ENCODE peak calls at places on chromosome 17, in five cellular contexts. Q, M, V, S and P are unnamed samples.
A peak's percentile ranks its signal among the peaks of the same experiment; 100 is the strongest.

GRCh38 chr17:58337126-58337599 is 8.6 kb upstream of the TSPOAP1 start:
- DNase-seq in S (no peak), M (no peak), V (no peak), Q (peak; percentile 17), P (no peak)

GRCh38 chr17:71801301-71801700 is 319.5 kb upstream of the SOX9 start:
- DNase-seq in M (peak; percentile 80), Q (no peak), S (no peak), V (no peak), P (no peak)

GRCh38 chr17:62950067-62950466 is 16.0 kb upstream of the TANC2 start:
- DNase-seq in M (peak; percentile 69), V (peak; percentile 23), Q (no peak), S (no peak), P (peak; percentile 52)

GRCh38 chr17:50141750-50142119 is 8.7 kb downstream of the PPP1R9B start:
- DNase-seq in Q (no peak), V (no peak), S (no peak), M (no peak), P (no peak)

GRCh38 chr17:50686494-50687199 is 21.1 kb downstream of the ANKRD40 start:
- DNase-seq in V (no peak), Q (no peak), M (peak; percentile 90), S (peak; percentile 92), P (no peak)

GRCh38 chr17:16304832-16305231 is 48.4 kb downstream of the CENPV start:
- DNase-seq in Q (peak; percentile 72), S (no peak), V (peak; percentile 51), M (peak; percentile 31), P (no peak)

GRCh38 chr17:1206016-1206787 is 26.4 kb upstream of the ABR start:
- DNase-seq in S (no peak), M (no peak), V (no peak), Q (no peak), P (no peak)

GRCh38 chr17:36816214-36816613 is 121.1 kb upstream of the LHX1 start:
- DNase-seq in V (no peak), Q (no peak), S (no peak), M (no peak), P (no peak)

GRCh38 chr17:13465678-13466077 is 136.1 kb downstream of the HS3ST3A1 start:
- DNase-seq in Q (no peak), V (no peak), M (no peak), S (no peak), P (no peak)

GRCh38 chr17:33989357-33990148 is 265.5 kb upstream of the CCL2 start:
- DNase-seq in S (no peak), V (no peak), M (no peak), Q (no peak), P (no peak)

GRCh38 chr17:39750131-39751015 is 12.6 kb downstream of the GRB7 start:
- DNase-seq in Q (no peak), M (no peak), V (no peak), S (no peak), P (peak; percentile 20)

GRCh38 chr17:78159575-78160158 is 8.7 kb upstream of the SYNGR2 start:
- DNase-seq in Q (no peak), S (no peak), V (no peak), M (peak; percentile 53), P (peak; percentile 99)

GRCh38 chr17:50036455-50037320 is 19.2 kb upstream of the ITGA3 start:
- DNase-seq in Q (no peak), V (no peak), S (no peak), M (no peak), P (no peak)

GRCh38 chr17:32819035-32819434 is 57.9 kb downstream of the MYO1D start:
- DNase-seq in M (peak; percentile 70), Q (no peak), V (no peak), S (no peak), P (no peak)

GRCh38 chr17:37608369-37609169 is 649 bp downstream of the SYNRG start:
- DNase-seq in M (peak; percentile 60), Q (peak; percentile 81), V (peak; percentile 40), S (no peak), P (peak; percentile 20)

GRCh38 chr17:43880420-43880991 is 26.8 kb downstream of the MPP2 start:
- DNase-seq in V (peak; percentile 17), M (peak; percentile 30), S (peak; percentile 22), Q (peak; percentile 73), P (peak; percentile 25)

GRCh38 chr17:80117491-80118401 is 16.4 kb downstream of the GAA start:
- DNase-seq in M (no peak), S (no peak), V (no peak), Q (no peak), P (no peak)

GRCh38 chr17:40819528-40820125 is 2.8 kb downstream of the KRT10 start:
- DNase-seq in Q (no peak), M (peak; percentile 68), S (no peak), V (no peak), P (no peak)

DNA sequence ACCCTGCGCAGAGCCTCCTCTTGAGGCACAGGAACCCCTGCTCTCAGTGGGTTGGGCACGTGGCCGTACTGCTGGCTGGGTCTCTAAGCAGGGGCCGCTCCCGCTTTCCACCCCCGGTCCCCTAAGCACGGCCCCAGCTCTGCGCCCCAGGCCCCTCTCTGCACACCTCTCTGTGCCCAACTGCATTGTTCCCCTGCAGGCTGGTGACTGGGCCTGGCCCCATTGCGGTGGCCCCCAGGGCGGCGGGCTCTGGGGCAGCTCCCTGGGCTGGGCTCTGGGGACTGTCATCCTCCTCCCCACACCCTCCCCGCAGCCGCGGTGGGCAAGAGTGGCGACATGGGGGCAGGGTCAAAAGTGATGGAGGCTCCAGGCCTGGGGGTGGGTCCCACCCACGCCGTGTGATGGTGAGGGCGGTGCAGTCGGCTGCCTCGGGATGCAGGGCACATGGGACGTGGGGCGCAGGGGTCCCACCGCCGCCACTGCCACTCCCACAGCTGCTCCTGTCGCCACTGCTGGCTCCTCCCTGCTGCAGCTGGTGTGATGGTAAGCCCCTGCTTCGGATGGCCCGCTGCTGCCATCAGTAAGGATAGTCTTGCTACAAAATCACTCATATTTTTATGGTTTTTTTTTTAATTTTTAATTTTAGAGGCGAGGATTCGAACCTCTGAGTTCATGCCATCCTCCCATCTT is 15.2 kb upstream of the ITGB3 start:
- DNase-seq in Q (no peak), V (no peak), S (no peak), M (no peak), P (no peak)
- TF ChIP-seq EZH2 in Q (no peak), V (no peak), S (no peak), M (no peak), P (no peak)

GRCh38 chr17:41835800-41836549 is at the start of gene NT5C3B:
- DNase-seq in S (peak; percentile 7), Q (peak; percentile 64), M (peak; percentile 68), V (peak; percentile 55), P (peak; percentile 9)

GRCh38 chr17:41837761-41838538 is at the start of gene KLHL10:
- DNase-seq in S (no peak), V (no peak), M (no peak), Q (no peak), P (no peak)

GRCh38 chr17:41836550-41837196 is 641 bp upstream of the NT5C3B start:
- DNase-seq in Q (no peak), V (no peak), S (no peak), M (peak; percentile 38), P (no peak)

DNA sequence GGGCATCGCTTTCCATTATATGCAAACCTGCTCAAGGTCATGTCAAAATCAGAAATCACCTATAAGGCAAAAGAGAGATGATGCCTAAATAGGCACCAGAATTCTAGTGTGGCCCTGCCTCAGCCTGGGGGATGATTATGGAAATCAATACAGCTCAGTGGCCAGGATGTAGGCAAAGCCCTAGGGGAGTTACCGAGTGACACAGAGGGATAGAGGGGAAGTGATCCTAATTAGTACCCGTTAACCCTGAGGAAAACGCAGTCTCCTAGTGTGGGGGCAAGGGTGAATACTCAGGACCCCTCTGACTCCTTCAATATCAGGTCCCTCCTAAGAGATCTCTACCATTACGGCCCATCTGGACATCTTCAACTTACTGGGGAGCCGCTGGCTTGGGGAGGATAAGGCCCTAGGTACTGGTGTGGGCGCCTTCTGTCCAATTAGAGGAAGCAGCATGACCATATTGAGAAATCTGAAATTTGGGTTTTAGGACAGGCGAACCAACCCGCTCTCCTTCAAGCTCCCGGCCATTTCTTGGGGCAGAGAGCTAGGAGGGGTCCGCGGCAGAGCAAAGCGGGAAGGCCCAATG is 725 bp downstream of the NT5C3B start:
- DNase-seq in M (peak; percentile 39), Q (no peak), S (no peak), V (no peak), P (peak; percentile 5)
- TF ChIP-seq EZH2 in M (no peak), Q (no peak), S (no peak), V (no peak), P (no peak)

GRCh38 chr17:45221081-45221996 is at the start of gene FMNL1:
- DNase-seq in M (peak; percentile 48), V (no peak), Q (peak; percentile 80), S (no peak), P (no peak)
- TF ChIP-seq EZH2 in M (no peak), V (no peak), Q (no peak), S (no peak), P (no peak)

DNA sequence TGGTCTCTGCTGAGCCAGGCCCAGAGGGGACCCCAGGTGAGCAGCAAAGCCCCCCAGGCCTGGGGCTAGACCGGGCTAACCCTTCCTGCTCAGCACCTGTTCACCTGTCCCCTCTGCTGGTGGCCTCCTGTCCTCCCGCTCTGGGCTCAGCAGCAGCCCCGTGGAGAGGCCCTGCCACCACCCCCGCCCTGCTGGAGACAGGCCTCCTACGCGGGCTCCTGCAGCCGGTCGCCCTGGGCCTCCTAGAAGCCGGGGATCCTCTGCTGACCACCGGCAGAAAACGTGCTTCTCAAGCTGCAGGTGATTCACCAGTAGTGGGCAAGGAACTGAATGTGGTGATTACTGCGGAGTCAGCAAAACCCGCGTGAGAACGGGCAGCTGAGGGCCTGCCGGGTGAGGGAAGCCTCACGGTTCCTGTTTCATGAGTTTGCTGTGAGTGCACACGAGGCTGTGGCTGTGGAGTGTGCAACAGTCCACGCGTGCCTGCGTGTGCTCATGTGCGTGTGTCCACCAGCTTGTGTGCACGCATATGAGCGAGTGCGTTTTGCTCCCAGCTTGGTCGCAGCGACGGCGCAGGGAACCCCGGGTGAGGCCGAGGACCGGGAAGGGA is 792 bp downstream of the SECTM1 start:
- DNase-seq in Q (peak; percentile 37), V (no peak), M (peak; percentile 84), S (peak; percentile 38), P (peak; percentile 46)
- TF ChIP-seq EZH2 in Q (no peak), V (no peak), M (no peak), S (no peak), P (no peak)

GRCh38 chr17:82333279-82334171 is at the start of gene SECTM1:
- DNase-seq in M (peak; percentile 86), V (peak; percentile 56), S (no peak), Q (peak; percentile 71), P (no peak)
- TF ChIP-seq EZH2 in M (no peak), V (no peak), S (no peak), Q (peak; percentile 64), P (no peak)

GRCh38 chr17:30296499-30297038 is 4.8 kb upstream of the BLMH start:
- DNase-seq in Q (no peak), M (peak; percentile 34), S (no peak), V (no peak), P (no peak)

GRCh38 chr17:30292490-30292858 is 730 bp upstream of the BLMH start:
- DNase-seq in Q (peak; percentile 6), S (no peak), V (no peak), M (no peak), P (no peak)

GRCh38 chr17:30290077-30290476 is 1.7 kb downstream of the BLMH start:
- DNase-seq in Q (no peak), S (no peak), M (no peak), V (no peak), P (no peak)

GRCh38 chr17:30290696-30291570 is 811 bp downstream of the BLMH start:
- DNase-seq in S (no peak), V (peak; percentile 18), Q (peak; percentile 70), M (peak; percentile 65), P (peak; percentile 85)

GRCh38 chr17:30291571-30292489 is at the start of gene BLMH:
- DNase-seq in S (no peak), M (peak; percentile 90), V (peak; percentile 88), Q (peak; percentile 89), P (peak; percentile 25)
- TF ChIP-seq EZH2 in S (no peak), M (no peak), V (no peak), Q (no peak), P (peak; percentile 99)